ENCODE peak calls at places on chromosomes 7 and 10, in ten cellular contexts. One of them, this sample, is unnamed.

GRCh38 chr10:30763933-30764332 is 134.4 kb upstream of the LYZL2 start:
- DNase-seq in PC-9: no peak
- DNase-seq in A549: no peak
- DNase-seq in neural progenitor cell: no peak
- DNase-seq in astrocyte: no peak
- DNase-seq in mesendoderm: no peak
- DNase-seq in left ventricle myocardium inferior: no peak
- DNase-seq in left lung: peak; percentile 72
- DNase-seq in Karpas-422: no peak
- DNase-seq in fibroblast of lung: no peak
- DNase-seq in this sample: no peak

GRCh38 chr10:32232378-32232777 is 114.6 kb downstream of the EPC1 start:
- DNase-seq in PC-9: no peak
- DNase-seq in mesendoderm: peak; percentile 30
- DNase-seq in fibroblast of lung: no peak
- DNase-seq in astrocyte: no peak
- DNase-seq in left ventricle myocardium inferior: no peak
- DNase-seq in neural progenitor cell: no peak
- DNase-seq in left lung: no peak
- DNase-seq in A549: no peak
- DNase-seq in Karpas-422: no peak
- DNase-seq in this sample: no peak

GRCh38 chr7:132472463-132473120 is 103.7 kb downstream of the PLXNA4 start:
- DNase-seq in astrocyte: peak; percentile 66
- DNase-seq in A549: no peak
- DNase-seq in Karpas-422: no peak
- DNase-seq in left lung: no peak
- DNase-seq in mesendoderm: peak; percentile 77
- DNase-seq in PC-9: no peak
- DNase-seq in neural progenitor cell: no peak
- DNase-seq in fibroblast of lung: peak; percentile 72
- DNase-seq in left ventricle myocardium inferior: peak; percentile 72
- DNase-seq in this sample: peak; percentile 12

GRCh38 chr7:127751062-127751722 is 99.2 kb downstream of the SND1 start:
- DNase-seq in PC-9: no peak
- DNase-seq in left lung: no peak
- DNase-seq in left ventricle myocardium inferior: no peak
- DNase-seq in astrocyte: peak; percentile 97
- DNase-seq in Karpas-422: peak; percentile 54
- DNase-seq in mesendoderm: no peak
- DNase-seq in neural progenitor cell: peak; percentile 62
- DNase-seq in fibroblast of lung: peak; percentile 97
- DNase-seq in A549: no peak
- DNase-seq in this sample: no peak

GRCh38 chr10:69086131-69086530 is 1.8 kb upstream of the SRGN start:
- DNase-seq in astrocyte: no peak
- DNase-seq in Karpas-422: no peak
- DNase-seq in left ventricle myocardium inferior: no peak
- DNase-seq in neural progenitor cell: peak; percentile 43
- DNase-seq in PC-9: no peak
- DNase-seq in mesendoderm: peak; percentile 26
- DNase-seq in left lung: no peak
- DNase-seq in fibroblast of lung: no peak
- DNase-seq in A549: no peak
- DNase-seq in this sample: no peak

GRCh38 chr7:143892527-143893300 is 9.3 kb downstream of the TCAF1 start:
- DNase-seq in PC-9: peak; percentile 53
- DNase-seq in neural progenitor cell: peak; percentile 66
- DNase-seq in left lung: no peak
- DNase-seq in A549: peak; percentile 19
- DNase-seq in Karpas-422: peak; percentile 83
- DNase-seq in mesendoderm: peak; percentile 89
- DNase-seq in left ventricle myocardium inferior: no peak
- DNase-seq in fibroblast of lung: peak; percentile 40
- DNase-seq in astrocyte: peak; percentile 15
- DNase-seq in this sample: no peak

GRCh38 chr10:92712016-92712889 is 22.5 kb downstream of the HHEX start:
- DNase-seq in PC-9: no peak
- DNase-seq in left ventricle myocardium inferior: no peak
- DNase-seq in astrocyte: peak; percentile 66
- DNase-seq in mesendoderm: no peak
- DNase-seq in fibroblast of lung: peak; percentile 75
- DNase-seq in Karpas-422: peak; percentile 37
- DNase-seq in left lung: no peak
- DNase-seq in A549: no peak
- DNase-seq in neural progenitor cell: no peak
- DNase-seq in this sample: no peak

GRCh38 chr10:6052247-6053221 is 9.6 kb downstream of the IL2RA start:
- DNase-seq in PC-9: peak; percentile 71
- DNase-seq in fibroblast of lung: no peak
- DNase-seq in A549: no peak
- DNase-seq in mesendoderm: no peak
- DNase-seq in Karpas-422: no peak
- DNase-seq in astrocyte: no peak
- DNase-seq in left lung: no peak
- DNase-seq in neural progenitor cell: no peak
- DNase-seq in left ventricle myocardium inferior: no peak
- DNase-seq in this sample: no peak

GRCh38 chr7:6608081-6608480 is 7.3 kb upstream of the ZNF853 start:
- DNase-seq in mesendoderm: no peak
- DNase-seq in fibroblast of lung: no peak
- DNase-seq in A549: no peak
- DNase-seq in left ventricle myocardium inferior: no peak
- DNase-seq in Karpas-422: no peak
- DNase-seq in PC-9: no peak
- DNase-seq in neural progenitor cell: no peak
- DNase-seq in left lung: no peak
- DNase-seq in astrocyte: no peak
- DNase-seq in this sample: no peak

GRCh38 chr7:16400896-16401275 is 20.5 kb downstream of the CRPPA start:
- DNase-seq in PC-9: no peak
- DNase-seq in left ventricle myocardium inferior: no peak
- DNase-seq in left lung: no peak
- DNase-seq in mesendoderm: no peak
- DNase-seq in Karpas-422: no peak
- DNase-seq in neural progenitor cell: no peak
- DNase-seq in fibroblast of lung: no peak
- DNase-seq in A549: no peak
- DNase-seq in astrocyte: no peak
- DNase-seq in this sample: no peak

GRCh38 chr7:97016392-97017196 is 8.0 kb downstream of the DLX5 start:
- DNase-seq in PC-9: no peak
- DNase-seq in neural progenitor cell: peak; percentile 85
- DNase-seq in astrocyte: no peak
- DNase-seq in A549: peak; percentile 19
- DNase-seq in Karpas-422: no peak
- DNase-seq in left lung: no peak
- DNase-seq in fibroblast of lung: no peak
- DNase-seq in mesendoderm: peak; percentile 95
- DNase-seq in left ventricle myocardium inferior: no peak
- DNase-seq in this sample: no peak

GRCh38 chr7:97015279-97015678 is 9.4 kb downstream of the DLX5 start:
- DNase-seq in left ventricle myocardium inferior: no peak
- DNase-seq in neural progenitor cell: no peak
- DNase-seq in fibroblast of lung: no peak
- DNase-seq in mesendoderm: no peak
- DNase-seq in A549: no peak
- DNase-seq in astrocyte: no peak
- DNase-seq in PC-9: no peak
- DNase-seq in Karpas-422: no peak
- DNase-seq in left lung: no peak
- DNase-seq in this sample: no peak

GRCh38 chr7:97017197-97018125 is 7.2 kb downstream of the DLX5 start:
- DNase-seq in Karpas-422: no peak
- DNase-seq in neural progenitor cell: peak; percentile 50
- DNase-seq in PC-9: no peak
- DNase-seq in fibroblast of lung: no peak
- DNase-seq in left lung: no peak
- DNase-seq in mesendoderm: peak; percentile 27
- DNase-seq in astrocyte: no peak
- DNase-seq in A549: no peak
- DNase-seq in left ventricle myocardium inferior: no peak
- DNase-seq in this sample: no peak

GRCh38 chr7:97014145-97014544 is 8.8 kb downstream of the DLX6 start:
- DNase-seq in neural progenitor cell: no peak
- DNase-seq in PC-9: no peak
- DNase-seq in left lung: no peak
- DNase-seq in astrocyte: no peak
- DNase-seq in A549: no peak
- DNase-seq in fibroblast of lung: no peak
- DNase-seq in left ventricle myocardium inferior: no peak
- DNase-seq in mesendoderm: no peak
- DNase-seq in Karpas-422: no peak
- DNase-seq in this sample: no peak

DNA sequence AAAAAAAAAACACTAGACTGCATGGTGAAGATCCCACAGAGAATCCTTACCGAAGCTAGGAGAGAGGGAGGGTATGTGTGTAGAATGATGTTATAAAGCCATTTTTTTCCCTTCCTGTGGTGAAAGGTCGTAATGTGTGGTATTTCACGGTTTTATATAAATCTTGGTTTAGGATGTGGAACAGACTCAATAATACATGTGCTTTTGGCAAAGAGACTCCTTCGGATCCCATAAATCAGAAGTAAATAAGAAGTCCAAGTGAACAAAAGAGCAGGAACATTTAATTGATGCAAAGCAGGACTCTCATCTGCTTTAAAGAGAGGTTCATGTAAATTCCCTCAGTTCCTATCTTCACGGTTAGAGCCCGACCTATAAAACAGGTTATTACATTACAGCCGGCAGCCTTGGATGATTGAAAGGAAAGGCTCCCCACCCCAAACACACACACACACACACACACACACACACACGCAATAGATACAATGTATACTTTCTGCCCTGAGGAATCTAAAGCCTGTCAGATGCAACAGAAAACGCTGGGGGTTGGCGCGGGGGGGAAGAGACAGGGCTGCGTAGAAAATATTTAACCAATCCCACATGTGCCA is 8.7 kb downstream of the DLX5 start:
- DNase-seq in left ventricle myocardium inferior: no peak
- DNase-seq in Karpas-422: no peak
- DNase-seq in fibroblast of lung: no peak
- DNase-seq in astrocyte: no peak
- DNase-seq in PC-9: no peak
- DNase-seq in A549: no peak
- DNase-seq in mesendoderm: no peak
- DNase-seq in neural progenitor cell: no peak
- DNase-seq in left lung: no peak
- DNase-seq in this sample: no peak
- H3K4me3 ChIP-seq in left ventricle myocardium inferior: no peak overlapping the region
- H3K4me3 ChIP-seq in Karpas-422: no peak overlapping the region
- H3K4me3 ChIP-seq in fibroblast of lung: no peak overlapping the region
- H3K4me3 ChIP-seq in astrocyte: no peak overlapping the region
- H3K4me3 ChIP-seq in PC-9: no peak overlapping the region
- H3K4me3 ChIP-seq in A549: peak overlapping the region; percentile 33
- H3K4me3 ChIP-seq in mesendoderm: no peak overlapping the region
- H3K4me3 ChIP-seq in neural progenitor cell: peak overlapping the region; percentile 45
- H3K4me3 ChIP-seq in left lung: no peak overlapping the region
- H3K4me3 ChIP-seq in this sample: no peak overlapping the region

DNA sequence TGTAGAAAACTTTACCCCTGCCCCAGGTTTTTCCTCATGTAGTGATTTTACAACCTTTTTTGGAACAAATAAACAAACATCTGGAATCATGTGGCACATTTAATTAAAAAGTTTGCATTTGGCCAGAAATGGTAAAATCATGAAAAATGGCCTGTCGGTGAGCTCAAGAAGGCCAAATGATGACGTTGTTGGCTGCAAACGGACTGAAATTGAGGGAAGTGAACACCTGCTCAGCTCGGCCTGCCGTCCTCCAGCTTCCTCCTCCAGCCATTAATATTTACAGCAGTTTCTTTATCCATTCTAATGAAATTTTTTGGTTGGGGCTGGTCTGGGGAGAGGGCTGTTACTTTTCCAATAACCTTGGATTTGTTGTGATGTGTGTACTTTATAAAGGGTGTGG is 902.9 kb downstream of the LRMDA start:
- DNase-seq in PC-9: no peak
- DNase-seq in left lung: no peak
- DNase-seq in Karpas-422: no peak
- DNase-seq in neural progenitor cell: no peak
- DNase-seq in mesendoderm: no peak
- DNase-seq in astrocyte: no peak
- DNase-seq in fibroblast of lung: no peak
- DNase-seq in A549: no peak
- DNase-seq in left ventricle myocardium inferior: no peak
- DNase-seq in this sample: no peak
- H3K4me1 ChIP-seq in PC-9: peaks cover 23% of the 10 kb centered on the region
- H3K4me1 ChIP-seq in left lung: peaks cover 11% of the 10 kb centered on the region
- H3K4me1 ChIP-seq in Karpas-422: no peaks in the 10 kb centered on the region
- H3K4me1 ChIP-seq in neural progenitor cell: peaks cover 12% of the 10 kb centered on the region
- H3K4me1 ChIP-seq in mesendoderm: no peaks in the 10 kb centered on the region
- H3K4me1 ChIP-seq in astrocyte: peaks cover 9% of the 10 kb centered on the region
- H3K4me1 ChIP-seq in fibroblast of lung: peaks cover 6% of the 10 kb centered on the region
- H3K4me1 ChIP-seq in A549: peaks cover 38% of the 10 kb centered on the region
- H3K4me1 ChIP-seq in left ventricle myocardium inferior: peaks cover 46% of the 10 kb centered on the region
- H3K4me1 ChIP-seq in this sample: no peaks in the 10 kb centered on the region

GRCh38 chr10:34880817-34881216 is 65.7 kb upstream of the PARD3 start:
- DNase-seq in A549: no peak
- DNase-seq in neural progenitor cell: no peak
- DNase-seq in left lung: no peak
- DNase-seq in mesendoderm: no peak
- DNase-seq in astrocyte: no peak
- DNase-seq in fibroblast of lung: no peak
- DNase-seq in PC-9: no peak
- DNase-seq in Karpas-422: no peak
- DNase-seq in left ventricle myocardium inferior: no peak
- DNase-seq in this sample: no peak
- H3K4me3 ChIP-seq in A549: no peak overlapping the region
- H3K4me3 ChIP-seq in neural progenitor cell: no peak overlapping the region
- H3K4me3 ChIP-seq in left lung: no peak overlapping the region
- H3K4me3 ChIP-seq in mesendoderm: no peak overlapping the region
- H3K4me3 ChIP-seq in astrocyte: no peak overlapping the region
- H3K4me3 ChIP-seq in fibroblast of lung: no peak overlapping the region
- H3K4me3 ChIP-seq in PC-9: no peak overlapping the region
- H3K4me3 ChIP-seq in Karpas-422: no peak overlapping the region
- H3K4me3 ChIP-seq in left ventricle myocardium inferior: no peak overlapping the region
- H3K4me3 ChIP-seq in this sample: no peak overlapping the region

DNA sequence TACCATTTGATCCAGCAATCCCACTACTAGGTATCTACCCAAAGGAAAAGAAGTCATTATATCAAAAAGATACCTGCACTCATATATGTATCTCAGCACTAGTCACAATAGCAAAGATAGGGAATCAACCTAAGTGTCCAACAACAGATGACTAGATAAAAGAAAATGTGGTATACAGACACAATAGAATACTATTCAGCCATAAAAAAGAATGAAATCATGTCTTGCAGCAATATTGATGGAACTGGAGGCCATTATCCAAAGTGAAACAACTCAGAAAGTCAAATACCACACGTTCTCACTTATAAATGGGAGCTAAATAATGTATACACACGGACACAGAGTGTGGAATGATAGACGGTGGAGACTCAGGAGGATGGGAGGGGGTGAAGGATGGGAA is 146.0 kb downstream of the PARD3 start:
- DNase-seq in fibroblast of lung: no peak
- DNase-seq in mesendoderm: no peak
- DNase-seq in Karpas-422: no peak
- DNase-seq in A549: no peak
- DNase-seq in left lung: no peak
- DNase-seq in PC-9: no peak
- DNase-seq in astrocyte: no peak
- DNase-seq in neural progenitor cell: no peak
- DNase-seq in left ventricle myocardium inferior: no peak
- DNase-seq in this sample: no peak
- H3K4me1 ChIP-seq in fibroblast of lung: no peaks in the 10 kb centered on the region
- H3K4me1 ChIP-seq in mesendoderm: peaks cover 4% of the 10 kb centered on the region
- H3K4me1 ChIP-seq in Karpas-422: no peaks in the 10 kb centered on the region
- H3K4me1 ChIP-seq in A549: peaks cover 20% of the 10 kb centered on the region
- H3K4me1 ChIP-seq in left lung: no peaks in the 10 kb centered on the region
- H3K4me1 ChIP-seq in PC-9: peaks cover 25% of the 10 kb centered on the region
- H3K4me1 ChIP-seq in astrocyte: no peaks in the 10 kb centered on the region
- H3K4me1 ChIP-seq in neural progenitor cell: peaks cover 6% of the 10 kb centered on the region
- H3K4me1 ChIP-seq in left ventricle myocardium inferior: peaks cover 43% of the 10 kb centered on the region
- H3K4me1 ChIP-seq in this sample: peaks cover 10% of the 10 kb centered on the region

GRCh38 chr10:110499796-110500514 is 2.2 kb downstream of the DUSP5 start:
- DNase-seq in fibroblast of lung: no peak
- DNase-seq in A549: peak; percentile 44
- DNase-seq in Karpas-422: no peak
- DNase-seq in neural progenitor cell: no peak
- DNase-seq in left lung: no peak
- DNase-seq in astrocyte: no peak
- DNase-seq in left ventricle myocardium inferior: no peak
- DNase-seq in PC-9: no peak
- DNase-seq in mesendoderm: no peak
- DNase-seq in this sample: no peak
- H3K4me3 ChIP-seq in fibroblast of lung: peak overlapping the region; percentile 71
- H3K4me3 ChIP-seq in A549: peak overlapping the region; percentile 86
- H3K4me3 ChIP-seq in Karpas-422: peak overlapping the region; percentile 85
- H3K4me3 ChIP-seq in neural progenitor cell: peak overlapping the region; percentile 87
- H3K4me3 ChIP-seq in left lung: peak overlapping the region; percentile 51
- H3K4me3 ChIP-seq in astrocyte: peak overlapping the region; percentile 75
- H3K4me3 ChIP-seq in left ventricle myocardium inferior: peak overlapping the region; percentile 88
- H3K4me3 ChIP-seq in PC-9: peak overlapping the region; percentile 98
- H3K4me3 ChIP-seq in mesendoderm: peak overlapping the region; percentile 64
- H3K4me3 ChIP-seq in this sample: peak overlapping the region; percentile 88